ENCODE peak calls at places on chromosomes 16 and 17, in six cellular contexts. O, I, B, T, F and E are unnamed samples.

GRCh38 chr17:57092171-57092570 is 7.1 kb downstream of the AKAP1 start:
- DNase-seq in F (no peak), T (peak; percentile 72), O (no peak), B (no peak), I (peak; percentile 32), E (no peak)

GRCh38 chr17:35238817-35239216 is 4.1 kb upstream of the SLFN5 start:
- DNase-seq in F (no peak), O (no peak), B (no peak), T (peak; percentile 78), I (no peak), E (peak; percentile 34)

GRCh38 chr17:19024101-19025078 is 19.8 kb upstream of the FAM83G start:
- DNase-seq in I (no peak), B (no peak), O (no peak), T (peak; percentile 26), F (no peak), E (peak; percentile 42)

GRCh38 chr16:1082952-1083675 is 10.6 kb downstream of the SSTR5 start:
- DNase-seq in F (no peak), O (peak; percentile 23), B (no peak), I (no peak), T (no peak), E (no peak)

GRCh38 chr17:74190154-74190553 is 13.3 kb upstream of the RPL38 start:
- DNase-seq in F (peak; percentile 84), O (peak; percentile 61), T (peak; percentile 61), I (peak; percentile 45), B (no peak), E (peak; percentile 67)

GRCh38 chr17:8913091-8913490 is 45.6 kb upstream of the PIK3R6 start:
- DNase-seq in O (no peak), T (no peak), F (no peak), I (no peak), B (no peak), E (no peak)

GRCh38 chr17:49498037-49498615 is 3.0 kb downstream of the NGFR start:
- DNase-seq in T (no peak), B (no peak), F (no peak), I (no peak), O (no peak), E (no peak)

GRCh38 chr17:80762076-80762475 is 217.4 kb downstream of the RPTOR start:
- DNase-seq in O (no peak), B (no peak), I (no peak), F (no peak), T (no peak), E (peak; percentile 41)

GRCh38 chr16:75695708-75696107 is 5.6 kb downstream of the DUXB start:
- DNase-seq in F (peak; percentile 55), I (peak; percentile 24), T (no peak), O (no peak), B (no peak), E (no peak)

GRCh38 chr16:53207810-53208752 is 153.3 kb downstream of the CHD9 start:
- DNase-seq in I (peak; percentile 95), O (peak; percentile 88), F (peak; percentile 54), B (peak; percentile 43), T (peak; percentile 83), E (peak; percentile 44)
- TF ChIP-seq POLR2A in I (peak; percentile 38), O (peak; percentile 53), F (peak; percentile 80), B (no peak), T (no peak), E (no peak)

GRCh38 chr17:40501499-40501911 is at the start of gene TNS4:
- DNase-seq in B (no peak), O (no peak), F (peak; percentile 47), T (no peak), I (no peak), E (no peak)

GRCh38 chr17:40500709-40501108 is 714 bp downstream of the TNS4 start:
- DNase-seq in F (no peak), T (no peak), B (no peak), I (no peak), O (no peak), E (no peak)

GRCh38 chr17:40499551-40500189 is 1.8 kb downstream of the TNS4 start:
- DNase-seq in T (peak; percentile 60), O (peak; percentile 58), F (peak; percentile 55), I (no peak), B (peak; percentile 89), E (peak; percentile 53)

GRCh38 chr17:40498281-40499084 is 2.9 kb downstream of the TNS4 start:
- DNase-seq in I (no peak), F (no peak), T (no peak), O (no peak), B (no peak), E (no peak)

GRCh38 chr17:40500190-40500589 is 1.2 kb downstream of the TNS4 start:
- DNase-seq in F (no peak), I (no peak), O (no peak), T (no peak), B (no peak), E (no peak)
- TF ChIP-seq POLR2A in F (no peak), I (no peak), O (no peak), T (no peak), B (no peak), E (no peak)

GRCh38 chr16:66935319-66936011 is at the start of gene CES2:
- DNase-seq in F (peak; percentile 60), B (peak; percentile 53), O (peak; percentile 35), T (peak; percentile 29), I (no peak), E (no peak)
- TF ChIP-seq POLR2A in F (no peak), B (no peak), O (no peak), T (peak; percentile 63), I (no peak), E (no peak)

DNA sequence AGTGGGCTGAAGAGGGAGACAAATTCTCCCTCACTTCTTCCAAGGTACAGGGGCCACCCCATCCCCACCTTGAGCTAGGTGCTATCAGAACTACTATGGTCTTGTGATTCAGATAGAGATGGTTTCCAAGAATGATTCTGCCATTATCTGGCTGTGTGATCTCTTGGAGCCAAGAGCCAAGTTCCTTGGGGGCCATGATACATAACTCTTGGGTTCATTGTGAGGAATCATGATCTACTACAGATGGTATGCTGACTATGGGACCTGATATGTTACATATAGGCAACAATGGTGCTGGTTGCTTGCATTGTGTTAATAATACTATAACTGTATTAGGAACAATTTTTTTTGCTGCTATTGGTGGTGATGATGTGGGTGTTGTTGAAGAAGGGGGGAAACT is 45.7 kb downstream of the DYNLRB2 start:
- DNase-seq in T (peak; percentile 7), O (no peak), F (no peak), B (no peak), I (no peak), E (no peak)
- TF ChIP-seq POLR2A in T (no peak), O (no peak), F (no peak), B (no peak), I (no peak), E (no peak)

GRCh38 chr16:3020604-3021448 is 658 bp downstream of the TNFRSF12A start:
- DNase-seq in I (peak; percentile 69), B (peak; percentile 87), T (peak; percentile 89), F (peak; percentile 76), O (peak; percentile 86), E (peak; percentile 86)
- TF ChIP-seq POLR2A in I (no peak), B (no peak), T (peak; percentile 34), F (peak; percentile 33), O (peak; percentile 32), E (peak; percentile 78)

DNA sequence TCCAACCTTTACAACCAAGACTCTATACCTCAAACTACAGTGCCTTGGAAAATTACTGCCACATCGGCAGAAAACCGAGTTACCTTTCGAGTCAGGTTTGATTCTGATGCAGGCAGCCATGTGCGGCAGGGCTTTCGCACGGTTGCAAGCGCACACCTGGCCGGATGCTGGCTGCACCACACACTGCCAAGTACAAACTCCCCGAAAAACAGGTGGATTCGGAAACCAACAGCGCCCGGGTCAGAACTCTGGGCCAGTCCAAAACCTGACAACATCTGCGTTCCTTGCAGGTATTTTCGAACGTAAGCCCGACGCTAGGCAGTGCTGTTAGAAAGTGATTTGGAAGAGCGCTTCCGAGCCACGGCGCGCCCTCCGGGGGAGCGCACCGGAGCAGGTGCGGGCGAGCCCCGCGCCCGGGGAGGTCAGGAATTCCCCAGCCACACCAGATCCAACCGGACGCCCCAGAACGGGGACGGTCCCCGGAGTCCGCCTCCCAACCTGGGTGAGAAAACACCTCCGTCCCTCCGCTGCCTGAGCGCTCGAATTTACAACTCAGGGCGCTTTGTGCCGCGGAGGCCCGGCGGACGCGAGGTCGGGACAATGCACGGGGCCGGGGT is 1.2 kb downstream of the USP7 start:
- DNase-seq in B (no peak), T (no peak), I (peak; percentile 44), O (peak; percentile 22), F (peak; percentile 47), E (no peak)
- TF ChIP-seq POLR2A in B (no peak), T (no peak), I (no peak), O (no peak), F (no peak), E (no peak)

DNA sequence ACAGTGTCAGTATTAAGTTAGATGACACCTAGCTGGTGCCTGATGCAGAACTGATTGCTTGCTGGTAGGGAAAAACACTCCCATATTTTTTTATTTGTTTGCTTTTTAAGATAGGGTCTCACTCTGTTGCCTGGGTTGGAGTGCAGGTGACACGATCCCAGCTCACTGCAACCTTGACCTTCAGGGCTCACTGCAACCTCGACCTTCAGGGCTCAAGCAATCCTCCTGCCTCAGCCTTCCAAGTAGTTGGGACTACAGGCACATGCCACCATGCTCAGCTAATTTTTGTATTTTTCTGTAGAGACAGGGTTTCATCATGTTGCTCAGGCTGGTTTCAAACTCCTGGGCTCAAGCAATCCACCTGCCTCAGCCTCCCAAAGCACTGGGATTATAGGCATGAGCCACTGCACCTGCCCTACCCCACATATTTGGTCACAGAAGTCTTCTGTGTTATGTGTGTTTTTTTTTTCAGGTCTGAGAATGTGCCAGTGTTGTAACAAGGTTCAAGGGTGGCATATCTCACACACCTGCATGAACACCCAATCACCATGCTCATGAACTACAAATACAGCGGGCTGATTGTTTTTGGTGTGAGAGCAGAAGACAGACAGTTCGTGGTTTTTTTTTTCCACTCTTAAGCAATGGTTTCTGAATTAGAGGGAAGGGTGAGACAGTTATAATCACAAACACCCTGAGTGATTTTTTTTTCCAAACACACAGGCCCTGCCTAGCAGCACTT is 22.8 kb downstream of the SPAG9 start:
- DNase-seq in T (no peak), I (peak; percentile 40), F (no peak), O (no peak), B (no peak), E (no peak)
- TF ChIP-seq POLR2A in T (no peak), I (no peak), F (no peak), O (no peak), B (no peak), E (no peak)

GRCh38 chr17:43368740-43369506 is 29.9 kb upstream of the ARL4D start:
- DNase-seq in O (peak; percentile 77), B (peak; percentile 88), I (peak; percentile 95), T (peak; percentile 70), F (no peak), E (peak; percentile 71)
- TF ChIP-seq POLR2A in O (no peak), B (no peak), I (peak; percentile 59), T (peak; percentile 0), F (no peak), E (peak; percentile 51)